ENCODE peak calls at places on chromosome X, in ten cellular contexts. E is stimulated activated CD8-positive, alpha-beta memory T cell treated with anti-CD3 and anti-CD28 coated beads, Interleukin-15, amount 100 ng/mL, for 48 hours; O is Right ventricle myocardium superior; S is esophagus muscularis mucosa; I is BJ; F is memory B cell; X is NCI-H774; U is M059J; Q is stimulated activated CD4-positive, alpha-beta T cell treated with anti-CD3 and anti-CD28 coated beads, Interleukin-4, amount 100 ng/mL, for 24 hours; K is T1000. H is an unnamed sample.

GRCh38 chrX:107730991-107731766 is 44.4 kb downstream of the TSC22D3 start:
- DNase-seq in E (no peak), O (no peak), S (no peak), I (no peak), F (no peak), X (no peak), U (peak; percentile 66), Q (no peak), K (no peak), H (no peak)

GRCh38 chrX:155880586-155881157 is 473 bp upstream of the VAMP7 start:
- DNase-seq in E (no peak), O (no peak), S (no peak), I (no peak), F (no peak), X (no peak), U (peak; percentile 35), Q (no peak), K (no peak), H (no peak)

GRCh38 chrX:48794993-48795501 is 6.8 kb upstream of the HDAC6 start:
- DNase-seq in E (no peak), O (no peak), S (no peak), I (peak; percentile 19), F (no peak), X (no peak), U (peak; percentile 80), Q (no peak), K (peak; percentile 5), H (no peak)

GRCh38 chrX:19772759-19773623 is 114.4 kb downstream of the SH3KBP1 start:
- DNase-seq in E (no peak), O (no peak), S (no peak), I (no peak), F (no peak), X (no peak), U (peak; percentile 15), Q (no peak), K (no peak), H (no peak)

GRCh38 chrX:68504237-68504636 is 5.4 kb downstream of the YIPF6 start:
- DNase-seq in E (peak; percentile 55), O (no peak), S (no peak), I (no peak), F (no peak), X (no peak), U (peak; percentile 90), Q (peak; percentile 68), K (no peak), H (no peak)

GRCh38 chrX:134172588-134173259 is 64.3 kb upstream of the CCDC160 start:
- DNase-seq in E (no peak), O (peak; percentile 47), S (no peak), I (no peak), F (peak; percentile 14), X (no peak), U (peak; percentile 22), Q (peak; percentile 28), K (no peak), H (peak; percentile 18)

GRCh38 chrX:21408776-21409175 is 34.6 kb downstream of the CNKSR2 start:
- DNase-seq in E (no peak), O (no peak), S (no peak), I (no peak), F (no peak), X (no peak), U (no peak), Q (no peak), K (no peak), H (no peak)

GRCh38 chrX:153411988-153412574 is 809 bp downstream of the ZFP92 start:
- DNase-seq in E (no peak), O (no peak), S (no peak), I (no peak), F (no peak), X (no peak), U (no peak), Q (no peak), K (no peak), H (no peak)

GRCh38 chrX:45715787-45716186 is 515.1 kb upstream of the DIPK2B start:
- DNase-seq in E (no peak), O (no peak), S (no peak), I (no peak), F (no peak), X (no peak), U (peak; percentile 83), Q (no peak), K (no peak), H (no peak)

GRCh38 chrX:133958997-133959688 is 26.3 kb downstream of the GPC3 start:
- DNase-seq in E (no peak), O (no peak), S (no peak), I (no peak), F (no peak), X (no peak), U (no peak), Q (no peak), K (no peak), H (no peak)

GRCh38 chrX:130974323-130974722 is 71.3 kb upstream of the ENOX2 start:
- DNase-seq in E (no peak), O (no peak), S (no peak), I (no peak), F (no peak), X (no peak), U (peak; percentile 87), Q (no peak), K (peak; percentile 14), H (no peak)

GRCh38 chrX:49269768-49270248 is at the start of gene PPP1R3F:
- DNase-seq in E (no peak), O (no peak), S (no peak), I (no peak), F (no peak), X (peak; percentile 40), U (no peak), Q (no peak), K (no peak), H (no peak)

GRCh38 chrX:10902001-10902400 is 209.1 kb upstream of the HCCS start:
- DNase-seq in E (no peak), O (no peak), S (no peak), I (no peak), F (no peak), X (no peak), U (peak; percentile 70), Q (no peak), K (no peak), H (no peak)

GRCh38 chrX:106144755-106145639 is 23.1 kb upstream of the PWWP3B start:
- DNase-seq in E (no peak), O (peak; percentile 66), S (no peak), I (no peak), F (no peak), X (no peak), U (no peak), Q (no peak), K (no peak), H (no peak)

GRCh38 chrX:7133036-7133412 is 14.5 kb upstream of the STS start:
- DNase-seq in E (no peak), O (peak; percentile 45), S (no peak), I (no peak), F (no peak), X (no peak), U (peak; percentile 66), Q (no peak), K (no peak), H (no peak)

GRCh38 chrX:135520553-135521404 is at the start of gene INTS6L:
- DNase-seq in E (peak; percentile 76), O (peak; percentile 89), S (peak; percentile 94), I (peak; percentile 59), F (peak; percentile 70), X (peak; percentile 93), U (peak; percentile 92), Q (peak; percentile 83), K (peak; percentile 54), H (peak; percentile 64)

GRCh38 chrX:133523094-133523493 is 107.8 kb upstream of the GPC4 start:
- DNase-seq in E (no peak), O (no peak), S (no peak), I (no peak), F (no peak), X (no peak), U (peak; percentile 4), Q (no peak), K (no peak), H (no peak)

GRCh38 chrX:150522494-150522893 is 45.9 kb upstream of the MTM1 start:
- DNase-seq in E (no peak), O (no peak), S (no peak), I (no peak), F (no peak), X (no peak), U (no peak), Q (no peak), K (no peak), H (no peak)

GRCh38 chrX:108199691-108200090 is 108.1 kb downstream of the ATG4A start:
- DNase-seq in E (no peak), O (no peak), S (no peak), I (no peak), F (no peak), X (peak; percentile 6), U (peak; percentile 12), Q (no peak), K (no peak), H (no peak)

GRCh38 chrX:153989971-153990655 is 17.6 kb downstream of the TMEM187 start:
- DNase-seq in E (no peak), O (no peak), S (no peak), I (no peak), F (no peak), X (no peak), U (no peak), Q (no peak), K (no peak), H (no peak)

GRCh38 chrX:140507982-140508305 is 3.1 kb upstream of the SOX3 start:
- DNase-seq in E (no peak), O (no peak), S (no peak), I (no peak), F (no peak), X (no peak), U (peak; percentile 29), Q (no peak), K (peak; percentile 50), H (no peak)

GRCh38 chrX:54482839-54483593 is 13.0 kb downstream of the FGD1 start:
- DNase-seq in E (no peak), O (peak; percentile 45), S (no peak), I (no peak), F (no peak), X (no peak), U (no peak), Q (no peak), K (no peak), H (no peak)

GRCh38 chrX:114959729-114960128 is 57.7 kb downstream of the IL13RA2 start:
- DNase-seq in E (no peak), O (no peak), S (no peak), I (no peak), F (no peak), X (no peak), U (peak; percentile 14), Q (no peak), K (no peak), H (peak; percentile 12)

GRCh38 chrX:110089656-110090404 is 86.9 kb downstream of the TMEM164 start:
- DNase-seq in E (no peak), O (no peak), S (no peak), I (no peak), F (no peak), X (no peak), U (peak; percentile 47), Q (no peak), K (no peak), H (no peak)

GRCh38 chrX:133670394-133670793 is 255.1 kb upstream of the GPC4 start:
- DNase-seq in E (no peak), O (no peak), S (no peak), I (no peak), F (no peak), X (peak; percentile 36), U (peak; percentile 43), Q (no peak), K (no peak), H (peak; percentile 40)

GRCh38 chrX:19237919-19238318 is 105.8 kb upstream of the PDHA1 start:
- DNase-seq in E (no peak), O (no peak), S (no peak), I (no peak), F (no peak), X (no peak), U (no peak), Q (no peak), K (no peak), H (no peak)

GRCh38 chrX:24306430-24306829 is 7.4 kb downstream of the SUPT20HL2 start:
- DNase-seq in E (no peak), O (no peak), S (no peak), I (no peak), F (no peak), X (no peak), U (no peak), Q (no peak), K (no peak), H (no peak)

GRCh38 chrX:150156615-150157014 is 206.5 kb upstream of the MAMLD1 start:
- DNase-seq in E (no peak), O (no peak), S (peak; percentile 14), I (no peak), F (no peak), X (no peak), U (no peak), Q (no peak), K (no peak), H (no peak)